ENCODE peak calls at places on chromosome 6, in nine cellular contexts. J is body of pancreas, T is prostate gland, P is heart left ventricle, M is IMR-90, Y is A549, Q is testis, B is HCT116, A is transverse colon. N is an unnamed sample.

GRCh38 chr6:32886674-32887383 is 32.8 kb downstream of the PSMB9 start:
- DNase-seq in Q (peak; percentile 52), Y (no peak), B (no peak), T (no peak), A (no peak), J (peak; percentile 49), P (no peak), M (peak; percentile 89), N (peak; percentile 45)

GRCh38 chr6:100185615-100186014 is 191.6 kb upstream of the MCHR2 start:
- DNase-seq in Y (no peak), B (no peak), J (no peak), M (no peak), T (no peak), A (no peak), P (no peak), Q (no peak), N (no peak)

GRCh38 chr6:32492351-32492750 is 37.7 kb downstream of the HLA-DRB5 start:
- DNase-seq in A (no peak), T (no peak), Y (no peak), Q (no peak), J (no peak), M (no peak), B (no peak), P (no peak), N (no peak)

GRCh38 chr6:97068211-97068610 is 143.7 kb downstream of the KLHL32 start:
- DNase-seq in Q (no peak), J (no peak), A (no peak), M (peak; percentile 49), B (peak; percentile 12), T (no peak), Y (peak; percentile 6), P (no peak), N (no peak)

GRCh38 chr6:43268782-43269272 is 25.5 kb downstream of the TTBK1 start:
- DNase-seq in Q (no peak), B (no peak), Y (no peak), P (no peak), M (no peak), A (no peak), T (no peak), J (no peak), N (no peak)

GRCh38 chr6:45272626-45273025 is 55.5 kb upstream of the RUNX2 start:
- DNase-seq in P (no peak), B (no peak), Y (no peak), Q (no peak), A (no peak), M (no peak), T (no peak), J (no peak), N (no peak)

GRCh38 chr6:151098166-151098565 is 141.6 kb upstream of the AKAP12 start:
- DNase-seq in Y (no peak), Q (no peak), A (no peak), B (no peak), P (no peak), T (no peak), M (no peak), J (no peak), N (no peak)

GRCh38 chr6:40244684-40245083 is 310.4 kb upstream of the MOCS1 start:
- DNase-seq in A (no peak), J (no peak), T (no peak), P (no peak), Y (no peak), B (no peak), M (no peak), Q (no peak), N (peak; percentile 8)

GRCh38 chr6:56408976-56409375 is 161.6 kb upstream of the COL21A1 start:
- DNase-seq in M (no peak), P (no peak), B (no peak), A (no peak), Y (no peak), Q (no peak), T (no peak), J (no peak), N (no peak)

GRCh38 chr6:142635130-142635529 is 309.8 kb downstream of the HIVEP2 start:
- DNase-seq in M (peak; percentile 71), T (no peak), Q (no peak), B (no peak), J (no peak), A (no peak), Y (no peak), P (no peak), N (no peak)

DNA sequence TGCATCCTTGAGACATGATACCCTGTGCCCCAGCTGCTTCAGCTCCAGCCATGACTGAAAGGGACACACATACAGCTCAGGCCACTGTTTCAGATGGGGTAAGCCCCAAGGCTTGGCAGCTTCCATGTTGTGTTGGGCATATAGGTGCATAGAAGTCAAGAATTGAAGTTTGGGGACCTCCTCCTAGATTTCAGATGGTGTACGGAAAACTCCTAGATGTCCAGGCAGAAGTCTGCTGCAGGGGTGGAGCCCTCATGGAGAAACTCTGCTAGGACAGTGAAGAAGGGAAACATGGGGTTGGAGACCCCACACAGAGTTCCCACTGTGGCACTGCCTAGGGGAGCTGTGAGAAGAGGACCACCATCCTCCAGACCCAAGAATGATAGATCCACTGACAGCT is 1379.0 kb upstream of the MAP3K7 start:
- DNase-seq in A (no peak), Y (no peak), Q (no peak), P (no peak), J (no peak), B (no peak), M (no peak), T (no peak), N (no peak)
- H3K9me3 ChIP-seq in A (no peaks in the 10 kb centered on the region), Y (no peaks in the 10 kb centered on the region), Q (no peaks in the 10 kb centered on the region), P (no peaks in the 10 kb centered on the region), J (no peaks in the 10 kb centered on the region), B (peaks cover 15% of the 10 kb centered on the region), M (peaks cover 8% of the 10 kb centered on the region), T (no peaks in the 10 kb centered on the region), N (no peaks in the 10 kb centered on the region)

DNA sequence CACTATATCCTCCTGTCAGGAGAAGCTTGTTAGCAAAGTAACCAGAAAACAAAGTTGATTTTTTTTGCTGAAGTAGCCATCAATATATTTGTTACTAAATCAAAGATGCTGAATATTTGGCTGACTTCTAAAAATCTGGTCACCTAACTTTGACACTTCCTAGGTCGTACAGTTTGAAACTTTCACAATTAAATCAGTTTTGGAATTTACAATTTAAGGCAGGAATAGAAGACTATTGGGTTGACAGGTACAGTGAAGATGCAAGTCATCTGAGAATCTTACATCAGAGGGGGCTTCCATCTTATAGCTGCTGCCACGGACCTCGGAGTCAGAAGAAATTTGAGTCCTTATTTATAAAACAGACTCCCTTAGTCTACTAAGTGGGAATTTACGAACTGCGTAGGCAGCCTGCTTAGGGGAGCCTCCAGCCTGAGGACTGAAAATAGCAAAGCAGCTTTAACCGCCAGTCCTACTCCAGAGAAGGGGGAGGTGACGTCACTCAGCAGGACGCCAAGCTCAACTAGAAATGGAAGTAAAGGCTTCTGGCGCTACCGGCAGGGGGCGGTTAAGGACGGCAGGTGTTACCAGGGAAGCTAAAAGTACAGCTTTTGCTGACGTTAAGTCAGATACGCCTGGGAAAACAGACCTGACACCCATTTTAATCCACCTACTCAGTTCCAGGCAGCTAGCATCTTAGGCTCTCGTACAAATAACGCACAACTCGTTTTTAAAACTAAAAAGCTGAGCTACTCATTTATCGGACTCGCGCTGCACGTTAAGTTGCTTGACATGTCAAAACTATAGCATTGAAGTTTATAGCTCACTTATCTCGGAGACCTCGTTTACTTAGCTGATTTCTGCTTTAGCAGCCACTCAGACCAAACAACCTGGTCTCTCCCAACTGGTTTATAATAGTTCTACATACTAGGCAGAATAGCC is 61.1 kb upstream of the HFE start:
- DNase-seq in Y (peak; percentile 45), J (peak; percentile 96), T (peak; percentile 94), M (peak; percentile 99), P (peak; percentile 97), Q (peak; percentile 97), B (peak; percentile 92), A (peak; percentile 98), N (peak; percentile 98)
- TF ChIP-seq POLR2A in Y (peak; percentile 39), J (no peak), T (peak; percentile 34), M (peak; percentile 38), P (no peak), Q (no peak), B (no peak), A (no peak), N (peak; percentile 66)

GRCh38 chr6:98942263-98942803 is 5.4 kb downstream of the FBXL4 start:
- DNase-seq in M (no peak), P (no peak), Q (no peak), Y (no peak), A (no peak), J (no peak), T (no peak), B (no peak), N (no peak)

GRCh38 chr6:98944168-98944567 is 3.6 kb downstream of the FBXL4 start:
- DNase-seq in Q (no peak), Y (no peak), B (no peak), T (no peak), P (no peak), M (no peak), J (no peak), A (no peak), N (no peak)

GRCh38 chr6:98944598-98945011 is 3.1 kb downstream of the FBXL4 start:
- DNase-seq in Y (no peak), P (no peak), A (no peak), J (no peak), T (no peak), M (peak; percentile 72), B (no peak), Q (peak; percentile 16), N (no peak)

GRCh38 chr6:98937351-98937750 is 10.4 kb downstream of the FBXL4 start:
- DNase-seq in M (no peak), Y (no peak), T (no peak), A (no peak), B (no peak), Q (no peak), J (no peak), P (no peak), N (no peak)

GRCh38 chr6:98941319-98941718 is 6.4 kb downstream of the FBXL4 start:
- DNase-seq in J (no peak), Y (no peak), P (no peak), Q (no peak), M (no peak), B (no peak), T (no peak), A (no peak), N (no peak)
- H3K9me3 ChIP-seq in J (no peaks in the 10 kb centered on the region), Y (peaks cover 19% of the 10 kb centered on the region), P (no peaks in the 10 kb centered on the region), Q (no peaks in the 10 kb centered on the region), M (no peaks in the 10 kb centered on the region), B (peaks cover 3% of the 10 kb centered on the region), T (no peaks in the 10 kb centered on the region), A (peaks cover 4% of the 10 kb centered on the region), N (no peaks in the 10 kb centered on the region)

GRCh38 chr6:61887425-61887824 is 398.6 kb downstream of the KHDRBS2 start:
- DNase-seq in A (no peak), J (no peak), Y (no peak), P (no peak), T (no peak), M (no peak), B (no peak), Q (no peak), N (no peak)

DNA sequence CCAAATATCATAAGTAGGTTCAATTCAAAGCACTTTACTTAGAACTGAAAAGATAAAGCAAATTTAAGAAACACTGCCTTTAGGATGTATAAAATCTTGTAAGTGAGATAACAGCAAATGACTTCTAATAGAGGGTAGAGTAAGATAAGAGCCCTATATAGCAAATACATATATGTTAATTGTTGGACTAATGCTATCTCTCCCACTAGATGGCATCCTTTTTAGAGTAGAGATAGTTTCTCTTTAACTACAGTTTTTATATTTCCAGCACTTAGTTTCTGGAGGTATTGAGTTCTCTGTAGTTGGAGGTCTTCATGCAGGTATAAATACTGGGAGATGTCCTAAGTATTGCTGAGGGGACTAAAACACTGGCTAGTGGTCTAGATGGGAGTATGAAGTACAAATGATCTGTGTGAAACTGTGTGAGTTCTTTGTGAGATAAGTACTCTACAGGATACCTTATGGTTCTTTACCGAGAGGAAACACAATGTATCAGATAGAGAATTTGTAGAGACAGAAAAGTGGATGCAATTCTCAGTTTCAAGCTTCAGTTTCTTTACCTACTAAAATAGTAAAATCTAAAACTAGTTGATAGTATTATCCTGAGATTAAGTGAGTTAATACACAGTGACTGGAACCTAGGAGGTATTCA is 399.3 kb downstream of the KHDRBS2 start:
- DNase-seq in A (no peak), J (no peak), M (no peak), P (no peak), Y (no peak), Q (no peak), T (no peak), B (no peak), N (no peak)
- TF ChIP-seq POLR2A in A (no peak), J (no peak), M (no peak), P (no peak), Y (no peak), Q (no peak), T (no peak), B (no peak), N (no peak)

N was measured in thyroid gland.